ENCODE peak calls at places on chromosome 22, in ten cellular contexts. O is mesothelial cell of epicardium, U is nephron progenitor cell, K is osteocyte, I is progenitor cell of endocrine pancreas, H is activated B cell treated with CpG ODN at 0.5 μM for 24 hours, Y is neural crest cell, G is MM.1S, X is astrocyte of the spinal cord, Q is HCT116. T is an unnamed sample.

GRCh38 chr22:29344137-29344536 is 28.6 kb upstream of the RASL10A start:
- DNase-seq in O (no peak), U (no peak), K (no peak), I (no peak), H (no peak), Y (no peak), G (no peak), X (peak; percentile 96), Q (peak; percentile 86), T (no peak)

GRCh38 chr22:25448435-25449051 is 115.9 kb upstream of the GRK3 start:
- DNase-seq in O (no peak), U (peak; percentile 15), K (peak; percentile 63), I (no peak), H (no peak), Y (no peak), G (no peak), X (peak; percentile 19), Q (no peak), T (no peak)

GRCh38 chr22:28172948-28173360 is 253.9 kb upstream of the PITPNB start:
- DNase-seq in O (no peak), U (no peak), K (no peak), I (no peak), H (no peak), Y (no peak), G (no peak), X (no peak), Q (no peak), T (no peak)

GRCh38 chr22:45336971-45337431 is 27.3 kb downstream of the FAM118A start:
- DNase-seq in O (no peak), U (no peak), K (no peak), I (no peak), H (no peak), Y (no peak), G (no peak), X (peak; percentile 50), Q (no peak), T (no peak)

GRCh38 chr22:42364641-42365336 is 67.4 kb downstream of the NFAM1 start:
- DNase-seq in O (no peak), U (peak; percentile 42), K (no peak), I (no peak), H (no peak), Y (no peak), G (no peak), X (no peak), Q (no peak), T (no peak)

GRCh38 chr22:29003975-29004646 is 57.5 kb downstream of the C22orf31 start:
- DNase-seq in O (no peak), U (peak; percentile 27), K (no peak), I (no peak), H (no peak), Y (no peak), G (no peak), X (no peak), Q (no peak), T (no peak)

GRCh38 chr22:43210631-43211515 is 23.9 kb upstream of the TTLL12 start:
- DNase-seq in O (no peak), U (no peak), K (no peak), I (no peak), H (no peak), Y (no peak), G (no peak), X (no peak), Q (no peak), T (no peak)

GRCh38 chr22:44475706-44476105 is 22.3 kb downstream of the RTL6 start:
- DNase-seq in O (no peak), U (no peak), K (no peak), I (no peak), H (no peak), Y (no peak), G (no peak), X (no peak), Q (no peak), T (no peak)

GRCh38 chr22:44274918-44275665 is 37.7 kb downstream of the SHISAL1 start:
- DNase-seq in O (no peak), U (no peak), K (no peak), I (no peak), H (no peak), Y (no peak), G (no peak), X (no peak), Q (no peak), T (no peak)

GRCh38 chr22:36016656-36017055 is 12.0 kb downstream of the RBFOX2 start:
- DNase-seq in O (no peak), U (no peak), K (no peak), I (no peak), H (no peak), Y (no peak), G (no peak), X (no peak), Q (no peak), T (no peak)

GRCh38 chr22:19756288-19757128 is 4.1 kb upstream of the TBX1 start:
- DNase-seq in O (peak; percentile 61), U (peak; percentile 65), K (no peak), I (peak; percentile 53), H (no peak), Y (no peak), G (peak; percentile 69), X (no peak), Q (peak; percentile 34), T (no peak)

GRCh38 chr22:41949297-41949965 is 2.5 kb upstream of the CENPM start:
- DNase-seq in O (no peak), U (no peak), K (no peak), I (no peak), H (peak; percentile 44), Y (no peak), G (no peak), X (no peak), Q (no peak), T (no peak)

GRCh38 chr22:43197271-43197941 is 10.5 kb upstream of the TTLL12 start:
- DNase-seq in O (no peak), U (no peak), K (no peak), I (no peak), H (no peak), Y (no peak), G (peak; percentile 56), X (peak; percentile 38), Q (no peak), T (no peak)

DNA sequence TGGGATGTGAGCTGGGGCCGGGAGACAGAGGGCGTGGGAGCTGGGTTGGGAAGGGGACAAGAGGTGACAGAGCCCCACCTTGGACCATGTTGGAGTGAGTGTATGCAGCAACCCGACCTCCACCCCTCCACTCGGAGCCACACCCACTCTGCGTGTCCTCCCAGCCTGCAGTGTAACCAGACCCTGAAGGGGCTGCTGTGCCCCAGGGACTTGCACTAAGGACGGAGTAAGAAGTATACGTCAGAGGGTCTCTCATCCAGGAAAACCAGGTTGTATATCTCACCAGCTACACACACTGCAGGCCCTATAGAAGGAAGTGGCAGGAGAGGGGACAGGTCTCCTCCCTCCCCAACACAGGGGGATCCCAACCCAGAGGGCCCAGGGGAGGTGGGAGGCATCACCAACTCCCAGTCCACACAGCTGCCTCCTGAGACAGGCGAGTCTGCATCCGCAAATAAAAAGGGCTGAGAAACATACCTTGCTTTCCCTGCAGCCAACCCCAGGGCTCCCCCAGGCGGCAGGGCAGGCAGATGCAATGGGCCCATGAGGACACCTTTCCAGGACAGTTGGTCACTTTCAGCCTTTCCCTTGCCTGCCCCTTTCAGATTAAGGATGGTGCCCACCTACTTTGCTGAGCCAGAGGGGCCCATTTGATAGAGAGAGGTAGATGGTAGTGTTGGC is 180.2 kb downstream of the BRD1 start:
- DNase-seq in O (no peak), U (peak; percentile 37), K (no peak), I (no peak), H (no peak), Y (no peak), G (no peak), X (no peak), Q (no peak), T (no peak)
- TF ChIP-seq CTCF in O (no peak), U (no peak), K (no peak), I (no peak), H (no peak), Y (no peak), G (no peak), X (no peak), Q (no peak), T (no peak)

GRCh38 chr22:30444632-30445437 is 19.3 kb downstream of the MTFP1 start:
- DNase-seq in O (no peak), U (peak; percentile 73), K (no peak), I (peak; percentile 65), H (no peak), Y (peak; percentile 77), G (peak; percentile 53), X (peak; percentile 50), Q (peak; percentile 54), T (no peak)

GRCh38 chr22:30441088-30441487 is 15.5 kb downstream of the MTFP1 start:
- DNase-seq in O (no peak), U (no peak), K (no peak), I (no peak), H (no peak), Y (no peak), G (no peak), X (no peak), Q (no peak), T (no peak)

GRCh38 chr22:30439836-30440235 is 14.3 kb downstream of the MTFP1 start:
- DNase-seq in O (no peak), U (no peak), K (no peak), I (no peak), H (no peak), Y (no peak), G (no peak), X (no peak), Q (no peak), T (no peak)

DNA sequence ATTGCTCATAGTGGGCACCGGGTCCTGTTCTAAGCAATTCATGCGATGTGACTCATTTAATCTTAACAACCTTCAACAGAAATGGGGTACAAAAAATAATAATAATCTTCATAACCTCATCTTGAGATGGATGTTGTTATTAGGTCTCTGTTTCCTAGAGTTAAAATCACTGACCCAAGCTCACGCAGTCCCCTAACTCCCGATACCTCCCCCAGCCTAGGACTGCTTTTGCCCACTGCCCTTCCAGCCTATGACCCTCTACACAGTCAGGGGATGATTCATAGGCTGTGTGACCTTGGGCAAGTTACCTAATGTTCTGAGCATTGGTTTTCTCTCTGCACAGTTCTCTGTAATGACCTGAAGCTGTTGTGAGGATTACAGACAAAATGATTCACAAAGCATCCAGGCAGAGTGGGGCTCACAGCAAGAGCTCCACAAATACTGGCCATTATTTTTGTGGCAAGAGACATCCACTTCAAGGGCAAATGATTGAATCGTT is 19.9 kb downstream of the MTFP1 start:
- DNase-seq in O (no peak), U (no peak), K (no peak), I (no peak), H (no peak), Y (no peak), G (no peak), X (no peak), Q (no peak), T (no peak)
- TF ChIP-seq CTCF in O (peak; percentile 54), U (no peak), K (no peak), I (peak; percentile 10), H (peak; percentile 6), Y (no peak), G (no peak), X (no peak), Q (no peak), T (peak; percentile 20)

GRCh38 chr22:40898850-40899357 is 37.0 kb upstream of the DNAJB7 start:
- DNase-seq in O (no peak), U (no peak), K (no peak), I (no peak), H (no peak), Y (no peak), G (peak; percentile 75), X (peak; percentile 72), Q (peak; percentile 23), T (no peak)
- TF ChIP-seq CTCF in O (no peak), U (peak; percentile 12), K (peak; percentile 68), I (peak; percentile 37), H (no peak), Y (peak; percentile 68), G (peak; percentile 69), X (peak; percentile 59), Q (peak; percentile 56), T (no peak)

GRCh38 chr22:33593818-33594217 is 326.5 kb downstream of the LARGE1 start:
- DNase-seq in O (no peak), U (no peak), K (no peak), I (no peak), H (no peak), Y (no peak), G (no peak), X (no peak), Q (no peak), T (no peak)
- TF ChIP-seq CTCF in O (no peak), U (no peak), K (no peak), I (no peak), H (no peak), Y (no peak), G (no peak), X (no peak), Q (no peak), T (no peak)

T was measured in natural killer cell.